ENCODE peak calls at places on chromosomes 3 and 15, in seven cellular contexts. N, P, T, C, I, V and F are unnamed samples.

GRCh38 chr15:48358229-48358641 is 27.0 kb downstream of the DUT start:
- DNase-seq in N (peak; percentile 37), P (no peak), T (peak; percentile 32), C (no peak), I (no peak), V (no peak), F (no peak)

GRCh38 chr3:125057186-125057850 is 1.5 kb upstream of the HEG1 start:
- DNase-seq in N (no peak), P (no peak), T (no peak), C (no peak), I (peak; percentile 88), V (peak; percentile 52), F (no peak)

GRCh38 chr15:85415779-85416178 is 35.4 kb downstream of the AKAP13 start:
- DNase-seq in N (no peak), P (no peak), T (no peak), C (no peak), I (no peak), V (no peak), F (no peak)

GRCh38 chr3:191003742-191004141 is 141.2 kb upstream of the GMNC start:
- DNase-seq in N (no peak), P (no peak), T (peak; percentile 30), C (no peak), I (no peak), V (no peak), F (no peak)

GRCh38 chr3:8736436-8736835 is 2.8 kb downstream of the CAV3 start:
- DNase-seq in N (no peak), P (no peak), T (no peak), C (no peak), I (no peak), V (no peak), F (no peak)

GRCh38 chr15:41115652-41116115 is 396 bp downstream of the INO80 start:
- DNase-seq in N (no peak), P (no peak), T (peak; percentile 79), C (peak; percentile 38), I (peak; percentile 65), V (no peak), F (peak; percentile 92)

GRCh38 chr15:74227968-74228722 is 8.0 kb upstream of the CCDC33 start:
- DNase-seq in N (no peak), P (peak; percentile 52), T (no peak), C (no peak), I (no peak), V (no peak), F (no peak)

GRCh38 chr3:102079809-102080197 is 230.5 kb downstream of the NFKBIZ start:
- DNase-seq in N (no peak), P (no peak), T (no peak), C (no peak), I (no peak), V (no peak), F (no peak)

GRCh38 chr3:150132101-150132749 is 161.5 kb upstream of the PFN2 start:
- DNase-seq in N (peak; percentile 25), P (no peak), T (no peak), C (no peak), I (no peak), V (no peak), F (no peak)

GRCh38 chr3:149383703-149384102 is 6.3 kb upstream of the TM4SF1 start:
- DNase-seq in N (no peak), P (no peak), T (no peak), C (no peak), I (no peak), V (no peak), F (no peak)

GRCh38 chr3:121794264-121794983 is 40.4 kb downstream of the IQCB1 start:
- DNase-seq in N (no peak), P (no peak), T (no peak), C (no peak), I (no peak), V (no peak), F (no peak)

GRCh38 chr3:73729969-73730440 is 105.3 kb upstream of the PDZRN3 start:
- DNase-seq in N (no peak), P (no peak), T (peak; percentile 28), C (no peak), I (no peak), V (no peak), F (no peak)

GRCh38 chr3:32406481-32407408 is 15.1 kb downstream of the CMTM7 start:
- DNase-seq in N (no peak), P (no peak), T (no peak), C (no peak), I (peak; percentile 82), V (no peak), F (no peak)

GRCh38 chr3:13332158-13332557 is 88.0 kb downstream of the NUP210 start:
- DNase-seq in N (peak; percentile 75), P (no peak), T (no peak), C (no peak), I (no peak), V (no peak), F (no peak)

GRCh38 chr15:60787737-60788513 is 309.0 kb upstream of the ICE2 start:
- DNase-seq in N (no peak), P (no peak), T (no peak), C (peak; percentile 10), I (no peak), V (no peak), F (no peak)

GRCh38 chr15:56292546-56293316 is 49.1 kb upstream of the RFX7 start:
- DNase-seq in N (no peak), P (no peak), T (no peak), C (no peak), I (no peak), V (no peak), F (no peak)

GRCh38 chr3:136135039-136135802 is 60.9 kb downstream of the MSL2 start:
- DNase-seq in N (no peak), P (no peak), T (no peak), C (peak; percentile 5), I (no peak), V (no peak), F (no peak)

GRCh38 chr3:17605032-17605431 is 137.4 kb downstream of the TBC1D5 start:
- DNase-seq in N (no peak), P (no peak), T (no peak), C (no peak), I (peak; percentile 88), V (peak; percentile 31), F (no peak)

GRCh38 chr3:114214542-114215341 is 22.6 kb downstream of the ZNF80 start:
- DNase-seq in N (no peak), P (no peak), T (no peak), C (no peak), I (no peak), V (no peak), F (no peak)

GRCh38 chr3:38142959-38143358 is 4.5 kb downstream of the MYD88 start:
- DNase-seq in N (no peak), P (no peak), T (no peak), C (no peak), I (no peak), V (no peak), F (peak; percentile 64)

GRCh38 chr15:52466134-52466701 is 62.5 kb downstream of the MYO5A start:
- DNase-seq in N (peak; percentile 84), P (no peak), T (peak; percentile 13), C (no peak), I (no peak), V (no peak), F (peak; percentile 45)

GRCh38 chr3:111980716-111981456 is 2.1 kb downstream of the ABHD10 start:
- DNase-seq in N (no peak), P (no peak), T (no peak), C (no peak), I (no peak), V (no peak), F (no peak)

GRCh38 chr3:83941990-83942710 is 1016.6 kb upstream of the CADM2 start:
- DNase-seq in N (no peak), P (no peak), T (no peak), C (no peak), I (no peak), V (no peak), F (no peak)

GRCh38 chr3:83946045-83946444 is 1012.7 kb upstream of the CADM2 start:
- DNase-seq in N (no peak), P (no peak), T (no peak), C (no peak), I (peak; percentile 9), V (no peak), F (no peak)

GRCh38 chr3:83946554-83946953 is 1012.2 kb upstream of the CADM2 start:
- DNase-seq in N (no peak), P (no peak), T (peak; percentile 21), C (no peak), I (no peak), V (no peak), F (no peak)
- TF ChIP-seq CTCF in N (no peak), P (no peak), T (peak; percentile 32), C (no peak), I (peak; percentile 44), V (no peak), F (no peak)

DNA sequence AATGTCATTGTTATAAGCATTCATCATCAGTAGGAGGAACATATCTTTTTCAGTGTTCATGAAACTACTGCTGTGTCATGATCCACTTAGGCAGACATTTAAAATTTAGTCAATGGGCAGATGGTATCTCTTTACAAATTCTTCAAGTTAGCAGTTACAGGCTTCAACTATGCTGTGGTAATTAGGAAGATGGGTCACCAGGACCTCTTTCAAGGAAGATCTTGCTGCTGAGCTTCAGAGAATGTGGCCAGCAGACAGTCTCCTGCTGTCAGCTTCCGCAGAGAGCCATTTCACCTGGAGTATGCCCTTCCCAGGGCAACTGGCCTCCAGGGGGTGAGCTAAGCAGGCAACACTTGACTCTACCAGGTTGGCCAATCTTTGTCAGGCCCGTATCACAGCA is 19.4 kb downstream of the IFT57 start:
- DNase-seq in N (no peak), P (no peak), T (no peak), C (no peak), I (no peak), V (no peak), F (no peak)
- TF ChIP-seq CTCF in N (no peak), P (no peak), T (no peak), C (no peak), I (no peak), V (no peak), F (no peak)

GRCh38 chr3:196340466-196340865 is 2.3 kb upstream of the TM4SF19 start:
- DNase-seq in N (peak; percentile 60), P (no peak), T (no peak), C (no peak), I (no peak), V (no peak), F (no peak)
- TF ChIP-seq CTCF in N (no peak), P (no peak), T (no peak), C (no peak), I (no peak), V (no peak), F (no peak)

DNA sequence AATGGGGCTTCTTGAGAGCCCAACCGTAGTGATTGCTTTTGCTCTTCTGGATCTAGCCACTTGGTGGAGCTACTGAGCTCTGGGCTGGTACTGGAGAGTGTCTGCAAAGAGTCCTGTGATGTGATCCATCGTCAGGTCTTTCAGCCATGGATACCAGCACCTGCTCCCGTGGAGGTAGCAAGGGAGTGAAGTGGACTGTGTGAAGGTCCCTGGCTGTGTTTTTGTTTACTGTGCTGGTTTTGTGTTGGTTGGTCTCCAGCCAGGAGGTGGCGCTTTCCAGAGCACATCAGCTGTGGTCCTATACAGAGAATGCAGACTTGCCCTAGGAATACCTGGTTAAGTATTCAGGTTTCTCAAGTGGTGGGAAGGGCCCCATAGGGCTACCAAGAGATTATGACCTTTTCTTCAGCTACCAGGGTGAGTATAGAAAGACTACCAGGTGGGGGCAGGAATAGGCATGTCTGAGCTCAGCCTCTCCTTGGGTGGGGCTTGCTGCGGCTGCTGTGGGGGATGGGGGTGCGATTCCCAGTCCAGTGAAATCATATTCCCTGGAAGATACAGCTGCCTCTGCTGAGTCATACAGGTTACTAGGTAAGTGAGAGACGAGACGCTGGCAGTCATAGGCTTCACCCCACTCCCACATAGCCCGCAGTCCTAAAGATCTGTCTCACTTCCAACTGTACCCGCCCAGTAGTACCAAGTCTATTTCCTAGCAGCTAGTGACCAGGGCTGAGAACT is 733.7 kb downstream of the ZNF385D start:
- DNase-seq in N (no peak), P (no peak), T (peak; percentile 3), C (peak; percentile 8), I (peak; percentile 85), V (no peak), F (no peak)
- TF ChIP-seq CTCF in N (peak; percentile 7), P (no peak), T (peak; percentile 39), C (peak; percentile 23), I (peak; percentile 40), V (peak; percentile 32), F (no peak)